ENCODE peak calls at places on chromosomes 16 and 17, in seven cellular contexts. One of them, this sample, is unnamed.

GRCh38 chr16:56807011-56807675 is 57.9 kb upstream of the SLC12A3 start:
- DNase-seq in cardiac muscle cell: peak; percentile 55
- DNase-seq in omental fat pad: no peak
- DNase-seq in B cell: no peak
- DNase-seq in lung: no peak
- DNase-seq in sigmoid colon: no peak
- DNase-seq in endothelial cell: no peak
- DNase-seq in this sample: no peak

GRCh38 chr16:15435216-15435864 is 952 bp downstream of the BMERB1 start:
- DNase-seq in cardiac muscle cell: no peak
- DNase-seq in omental fat pad: no peak
- DNase-seq in B cell: no peak
- DNase-seq in lung: no peak
- DNase-seq in sigmoid colon: no peak
- DNase-seq in endothelial cell: peak; percentile 5
- DNase-seq in this sample: no peak

GRCh38 chr16:47055136-47055885 is 81.8 kb upstream of the DNAJA2 start:
- DNase-seq in cardiac muscle cell: no peak
- DNase-seq in omental fat pad: no peak
- DNase-seq in B cell: no peak
- DNase-seq in lung: no peak
- DNase-seq in sigmoid colon: peak; percentile 44
- DNase-seq in endothelial cell: no peak
- DNase-seq in this sample: no peak

GRCh38 chr16:84588991-84589390 is 28.9 kb downstream of the COTL1 start:
- DNase-seq in cardiac muscle cell: no peak
- DNase-seq in omental fat pad: no peak
- DNase-seq in B cell: no peak
- DNase-seq in lung: no peak
- DNase-seq in sigmoid colon: no peak
- DNase-seq in endothelial cell: no peak
- DNase-seq in this sample: no peak

GRCh38 chr17:42766124-42766523 is 5.1 kb downstream of the RAMP2 start:
- DNase-seq in cardiac muscle cell: no peak
- DNase-seq in omental fat pad: no peak
- DNase-seq in B cell: no peak
- DNase-seq in lung: no peak
- DNase-seq in sigmoid colon: no peak
- DNase-seq in endothelial cell: no peak
- DNase-seq in this sample: no peak

GRCh38 chr16:50438041-50438437 is 69.3 kb upstream of the BRD7 start:
- DNase-seq in cardiac muscle cell: no peak
- DNase-seq in omental fat pad: no peak
- DNase-seq in B cell: no peak
- DNase-seq in lung: no peak
- DNase-seq in sigmoid colon: no peak
- DNase-seq in endothelial cell: no peak
- DNase-seq in this sample: no peak

GRCh38 chr17:364308-364707 is 11.7 kb upstream of the RPH3AL start:
- DNase-seq in cardiac muscle cell: no peak
- DNase-seq in omental fat pad: no peak
- DNase-seq in B cell: no peak
- DNase-seq in lung: no peak
- DNase-seq in sigmoid colon: no peak
- DNase-seq in endothelial cell: no peak
- DNase-seq in this sample: no peak

GRCh38 chr17:58181796-58182195 is 10.7 kb upstream of the EPX start:
- DNase-seq in cardiac muscle cell: no peak
- DNase-seq in omental fat pad: no peak
- DNase-seq in B cell: no peak
- DNase-seq in lung: no peak
- DNase-seq in sigmoid colon: no peak
- DNase-seq in endothelial cell: no peak
- DNase-seq in this sample: peak; percentile 42

GRCh38 chr17:27244481-27245223 is 49.3 kb upstream of the WSB1 start:
- DNase-seq in cardiac muscle cell: peak; percentile 99
- DNase-seq in omental fat pad: peak; percentile 30
- DNase-seq in B cell: no peak
- DNase-seq in lung: peak; percentile 74
- DNase-seq in sigmoid colon: peak; percentile 91
- DNase-seq in endothelial cell: no peak
- DNase-seq in this sample: no peak

GRCh38 chr17:38674013-38674748 is 576 bp downstream of the EPOP start:
- DNase-seq in cardiac muscle cell: no peak
- DNase-seq in omental fat pad: no peak
- DNase-seq in B cell: no peak
- DNase-seq in lung: no peak
- DNase-seq in sigmoid colon: no peak
- DNase-seq in endothelial cell: no peak
- DNase-seq in this sample: no peak

GRCh38 chr17:79182176-79183160 is 107.8 kb downstream of the ENGASE start:
- DNase-seq in cardiac muscle cell: no peak
- DNase-seq in omental fat pad: no peak
- DNase-seq in B cell: no peak
- DNase-seq in lung: no peak
- DNase-seq in sigmoid colon: no peak
- DNase-seq in endothelial cell: no peak
- DNase-seq in this sample: no peak

GRCh38 chr16:68496689-68497088 is 42.4 kb upstream of the ZFP90 start:
- DNase-seq in cardiac muscle cell: no peak
- DNase-seq in omental fat pad: no peak
- DNase-seq in B cell: no peak
- DNase-seq in lung: no peak
- DNase-seq in sigmoid colon: no peak
- DNase-seq in endothelial cell: no peak
- DNase-seq in this sample: no peak

GRCh38 chr16:50602531-50603205 is 54.5 kb downstream of the NKD1 start:
- DNase-seq in cardiac muscle cell: no peak
- DNase-seq in omental fat pad: no peak
- DNase-seq in B cell: no peak
- DNase-seq in lung: no peak
- DNase-seq in sigmoid colon: peak; percentile 79
- DNase-seq in endothelial cell: no peak
- DNase-seq in this sample: no peak

GRCh38 chr17:8441690-8442089 is 6.0 kb downstream of the NDEL1 start:
- DNase-seq in cardiac muscle cell: no peak
- DNase-seq in omental fat pad: no peak
- DNase-seq in B cell: no peak
- DNase-seq in lung: no peak
- DNase-seq in sigmoid colon: no peak
- DNase-seq in endothelial cell: no peak
- DNase-seq in this sample: no peak

GRCh38 chr17:70110443-70110880 is 35.4 kb downstream of the KCNJ16 start:
- DNase-seq in cardiac muscle cell: peak; percentile 47
- DNase-seq in omental fat pad: no peak
- DNase-seq in B cell: no peak
- DNase-seq in lung: no peak
- DNase-seq in sigmoid colon: no peak
- DNase-seq in endothelial cell: no peak
- DNase-seq in this sample: no peak

GRCh38 chr16:55476625-55477533 is 2.1 kb upstream of the MMP2 start:
- DNase-seq in cardiac muscle cell: no peak
- DNase-seq in omental fat pad: no peak
- DNase-seq in B cell: no peak
- DNase-seq in lung: no peak
- DNase-seq in sigmoid colon: peak; percentile 86
- DNase-seq in endothelial cell: no peak
- DNase-seq in this sample: no peak

GRCh38 chr16:55480228-55480655 is 1.2 kb downstream of the MMP2 start:
- DNase-seq in cardiac muscle cell: peak; percentile 98
- DNase-seq in omental fat pad: peak; percentile 53
- DNase-seq in B cell: no peak
- DNase-seq in lung: peak; percentile 74
- DNase-seq in sigmoid colon: peak; percentile 95
- DNase-seq in endothelial cell: peak; percentile 41
- DNase-seq in this sample: peak; percentile 91

GRCh38 chr16:55482056-55482455 is 3.1 kb downstream of the MMP2 start:
- DNase-seq in cardiac muscle cell: no peak
- DNase-seq in omental fat pad: no peak
- DNase-seq in B cell: no peak
- DNase-seq in lung: no peak
- DNase-seq in sigmoid colon: no peak
- DNase-seq in endothelial cell: no peak
- DNase-seq in this sample: no peak

GRCh38 chr16:55478827-55479559 is at the start of gene MMP2:
- DNase-seq in cardiac muscle cell: peak; percentile 91
- DNase-seq in omental fat pad: no peak
- DNase-seq in B cell: no peak
- DNase-seq in lung: peak; percentile 47
- DNase-seq in sigmoid colon: peak; percentile 93
- DNase-seq in endothelial cell: peak; percentile 71
- DNase-seq in this sample: no peak

DNA sequence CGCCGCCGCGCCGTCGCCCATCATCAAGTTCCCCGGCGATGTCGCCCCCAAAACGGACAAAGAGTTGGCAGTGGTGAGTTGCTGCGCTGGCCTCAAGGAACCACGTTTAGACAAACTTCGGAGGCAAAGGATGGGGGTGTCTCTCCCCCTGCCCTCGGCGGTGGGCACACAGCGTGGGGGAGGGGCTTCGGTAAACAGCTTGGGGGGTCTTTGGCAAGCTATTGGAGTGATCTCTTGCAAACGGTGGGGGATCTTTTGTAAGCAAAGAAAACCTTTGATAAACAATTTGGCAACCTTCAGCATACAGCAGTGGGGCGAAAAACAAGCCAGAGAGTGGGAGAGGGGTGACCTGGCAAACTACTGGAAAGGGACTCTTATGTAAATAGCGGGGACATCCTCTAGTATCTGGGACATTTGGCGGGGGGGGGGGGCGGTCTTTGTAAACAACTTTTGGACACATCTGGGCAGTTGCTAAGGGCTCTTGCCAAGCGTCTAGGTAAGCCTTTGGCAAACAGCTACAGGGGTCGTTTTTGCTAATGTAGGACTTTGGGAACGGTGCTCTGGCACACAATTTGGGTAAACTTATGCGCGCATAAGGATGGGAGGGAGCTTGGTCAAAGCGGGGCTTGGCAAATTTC is 681 bp downstream of the MMP2 start:
- DNase-seq in cardiac muscle cell: peak; percentile 28
- DNase-seq in omental fat pad: no peak
- DNase-seq in B cell: no peak
- DNase-seq in lung: no peak
- DNase-seq in sigmoid colon: no peak
- DNase-seq in endothelial cell: no peak
- DNase-seq in this sample: no peak
- TF ChIP-seq CTCF in cardiac muscle cell: no peak
- TF ChIP-seq CTCF in omental fat pad: no peak
- TF ChIP-seq CTCF in B cell: no peak
- TF ChIP-seq CTCF in lung: no peak
- TF ChIP-seq CTCF in sigmoid colon: no peak
- TF ChIP-seq CTCF in endothelial cell: no peak
- TF ChIP-seq CTCF in this sample: no peak

GRCh38 chr17:77544347-77544746 is 403.6 kb downstream of the SEC14L1 start:
- DNase-seq in cardiac muscle cell: no peak
- DNase-seq in omental fat pad: no peak
- DNase-seq in B cell: no peak
- DNase-seq in lung: no peak
- DNase-seq in sigmoid colon: no peak
- DNase-seq in endothelial cell: no peak
- DNase-seq in this sample: no peak

GRCh38 chr17:77543779-77544178 is 403.0 kb downstream of the SEC14L1 start:
- DNase-seq in cardiac muscle cell: no peak
- DNase-seq in omental fat pad: no peak
- DNase-seq in B cell: no peak
- DNase-seq in lung: no peak
- DNase-seq in sigmoid colon: no peak
- DNase-seq in endothelial cell: no peak
- DNase-seq in this sample: no peak

GRCh38 chr17:77541995-77542394 is 401.2 kb downstream of the SEC14L1 start:
- DNase-seq in cardiac muscle cell: peak; percentile 55
- DNase-seq in omental fat pad: no peak
- DNase-seq in B cell: no peak
- DNase-seq in lung: no peak
- DNase-seq in sigmoid colon: no peak
- DNase-seq in endothelial cell: no peak
- DNase-seq in this sample: no peak

GRCh38 chr17:77540975-77541374 is 400.2 kb downstream of the SEC14L1 start:
- DNase-seq in cardiac muscle cell: no peak
- DNase-seq in omental fat pad: no peak
- DNase-seq in B cell: no peak
- DNase-seq in lung: no peak
- DNase-seq in sigmoid colon: no peak
- DNase-seq in endothelial cell: no peak
- DNase-seq in this sample: no peak

GRCh38 chr17:77542551-77543490 is 402.1 kb downstream of the SEC14L1 start:
- DNase-seq in cardiac muscle cell: peak; percentile 90
- DNase-seq in omental fat pad: peak; percentile 43
- DNase-seq in B cell: peak; percentile 65
- DNase-seq in lung: peak; percentile 77
- DNase-seq in sigmoid colon: peak; percentile 93
- DNase-seq in endothelial cell: peak; percentile 72
- DNase-seq in this sample: no peak
- TF ChIP-seq CTCF in cardiac muscle cell: peak; percentile 96
- TF ChIP-seq CTCF in omental fat pad: no peak
- TF ChIP-seq CTCF in B cell: peak; percentile 80
- TF ChIP-seq CTCF in lung: peak; percentile 86
- TF ChIP-seq CTCF in sigmoid colon: peak; percentile 92
- TF ChIP-seq CTCF in endothelial cell: peak; percentile 52
- TF ChIP-seq CTCF in this sample: peak; percentile 94

GRCh38 chr17:29929006-29929543 is 953 bp downstream of the SSH2 start:
- DNase-seq in cardiac muscle cell: peak; percentile 46
- DNase-seq in omental fat pad: no peak
- DNase-seq in B cell: no peak
- DNase-seq in lung: peak; percentile 29
- DNase-seq in sigmoid colon: no peak
- DNase-seq in endothelial cell: peak; percentile 17
- DNase-seq in this sample: no peak

GRCh38 chr17:29931253-29931932 is 1.4 kb upstream of the SSH2 start:
- DNase-seq in cardiac muscle cell: peak; percentile 86
- DNase-seq in omental fat pad: no peak
- DNase-seq in B cell: peak; percentile 90
- DNase-seq in lung: peak; percentile 54
- DNase-seq in sigmoid colon: peak; percentile 81
- DNase-seq in endothelial cell: peak; percentile 50
- DNase-seq in this sample: no peak

GRCh38 chr17:29927546-29927945 is 2.5 kb downstream of the SSH2 start:
- DNase-seq in cardiac muscle cell: peak; percentile 47
- DNase-seq in omental fat pad: no peak
- DNase-seq in B cell: no peak
- DNase-seq in lung: no peak
- DNase-seq in sigmoid colon: no peak
- DNase-seq in endothelial cell: no peak
- DNase-seq in this sample: no peak

GRCh38 chr17:29930399-29931010 is 477 bp upstream of the SSH2 start:
- DNase-seq in cardiac muscle cell: no peak
- DNase-seq in omental fat pad: no peak
- DNase-seq in B cell: no peak
- DNase-seq in lung: no peak
- DNase-seq in sigmoid colon: no peak
- DNase-seq in endothelial cell: peak; percentile 15
- DNase-seq in this sample: no peak

GRCh38 chr17:29929544-29930398 is at the start of gene SSH2:
- DNase-seq in cardiac muscle cell: peak; percentile 88
- DNase-seq in omental fat pad: peak; percentile 58
- DNase-seq in B cell: peak; percentile 91
- DNase-seq in lung: peak; percentile 89
- DNase-seq in sigmoid colon: peak; percentile 92
- DNase-seq in endothelial cell: peak; percentile 89
- DNase-seq in this sample: peak; percentile 94
- TF ChIP-seq CTCF in cardiac muscle cell: no peak
- TF ChIP-seq CTCF in omental fat pad: no peak
- TF ChIP-seq CTCF in B cell: no peak
- TF ChIP-seq CTCF in lung: no peak
- TF ChIP-seq CTCF in sigmoid colon: no peak
- TF ChIP-seq CTCF in endothelial cell: no peak
- TF ChIP-seq CTCF in this sample: no peak

GRCh38 chr17:75588546-75589016 is 981 bp downstream of the MYO15B start:
- DNase-seq in cardiac muscle cell: no peak
- DNase-seq in omental fat pad: no peak
- DNase-seq in B cell: no peak
- DNase-seq in lung: peak; percentile 36
- DNase-seq in sigmoid colon: peak; percentile 82
- DNase-seq in endothelial cell: no peak
- DNase-seq in this sample: no peak
- TF ChIP-seq CTCF in cardiac muscle cell: no peak
- TF ChIP-seq CTCF in omental fat pad: no peak
- TF ChIP-seq CTCF in B cell: no peak
- TF ChIP-seq CTCF in lung: no peak
- TF ChIP-seq CTCF in sigmoid colon: no peak
- TF ChIP-seq CTCF in endothelial cell: no peak
- TF ChIP-seq CTCF in this sample: no peak

This sample was measured in osteocyte.